ENCODE peak calls at places on chromosomes 5 and 9, in seven cellular contexts. One of them, this sample, is unnamed.

GRCh38 chr5:126052791-126053190 is 370.4 kb upstream of the GRAMD2B start:
- DNase-seq in foreskin fibroblast: no peak
- DNase-seq in A673: no peak
- DNase-seq in hepatocyte: no peak
- DNase-seq in mucosa of descending colon: no peak
- DNase-seq in uterus: no peak
- DNase-seq in adrenal gland: no peak
- DNase-seq in this sample: no peak

GRCh38 chr5:54049144-54049543 is 261.2 kb downstream of the ARL15 start:
- DNase-seq in foreskin fibroblast: peak
- DNase-seq in adrenal gland: no peak
- DNase-seq in hepatocyte: no peak
- DNase-seq in mucosa of descending colon: no peak
- DNase-seq in uterus: no peak
- DNase-seq in A673: no peak
- DNase-seq in this sample: no peak

GRCh38 chr5:147388171-147388977 is 121.5 kb downstream of the DPYSL3 start:
- DNase-seq in foreskin fibroblast: no peak
- DNase-seq in hepatocyte: peak
- DNase-seq in A673: no peak
- DNase-seq in mucosa of descending colon: no peak
- DNase-seq in uterus: no peak
- DNase-seq in adrenal gland: no peak
- DNase-seq in this sample: no peak

GRCh38 chr5:42767491-42768105 is 11.0 kb downstream of the CCDC152 start:
- DNase-seq in mucosa of descending colon: no peak
- DNase-seq in A673: peak
- DNase-seq in uterus: no peak
- DNase-seq in adrenal gland: no peak
- DNase-seq in foreskin fibroblast: peak
- DNase-seq in hepatocyte: peak
- DNase-seq in this sample: no peak

GRCh38 chr5:68215888-68216736 is 556 bp downstream of the PIK3R1 start:
- DNase-seq in mucosa of descending colon: peak
- DNase-seq in hepatocyte: peak
- DNase-seq in foreskin fibroblast: no peak
- DNase-seq in uterus: peak
- DNase-seq in A673: peak
- DNase-seq in adrenal gland: peak
- DNase-seq in this sample: no peak

GRCh38 chr5:100496296-100496695 is 38.9 kb upstream of the FAM174A start:
- DNase-seq in uterus: no peak
- DNase-seq in mucosa of descending colon: no peak
- DNase-seq in A673: no peak
- DNase-seq in adrenal gland: no peak
- DNase-seq in foreskin fibroblast: no peak
- DNase-seq in hepatocyte: no peak
- DNase-seq in this sample: no peak

GRCh38 chr5:176660530-176660859 is 13.2 kb downstream of the TSPAN17 start:
- DNase-seq in uterus: no peak
- DNase-seq in hepatocyte: no peak
- DNase-seq in A673: no peak
- DNase-seq in mucosa of descending colon: no peak
- DNase-seq in foreskin fibroblast: no peak
- DNase-seq in adrenal gland: no peak
- DNase-seq in this sample: no peak

GRCh38 chr5:102018690-102019089 is 277.4 kb downstream of the SLCO4C1 start:
- DNase-seq in uterus: no peak
- DNase-seq in adrenal gland: no peak
- DNase-seq in A673: no peak
- DNase-seq in hepatocyte: no peak
- DNase-seq in foreskin fibroblast: no peak
- DNase-seq in mucosa of descending colon: no peak
- DNase-seq in this sample: no peak

GRCh38 chr5:44952376-44952775 is 143.6 kb downstream of the MRPS30 start:
- DNase-seq in foreskin fibroblast: peak
- DNase-seq in A673: peak
- DNase-seq in adrenal gland: no peak
- DNase-seq in hepatocyte: peak
- DNase-seq in uterus: no peak
- DNase-seq in mucosa of descending colon: no peak
- DNase-seq in this sample: no peak

DNA sequence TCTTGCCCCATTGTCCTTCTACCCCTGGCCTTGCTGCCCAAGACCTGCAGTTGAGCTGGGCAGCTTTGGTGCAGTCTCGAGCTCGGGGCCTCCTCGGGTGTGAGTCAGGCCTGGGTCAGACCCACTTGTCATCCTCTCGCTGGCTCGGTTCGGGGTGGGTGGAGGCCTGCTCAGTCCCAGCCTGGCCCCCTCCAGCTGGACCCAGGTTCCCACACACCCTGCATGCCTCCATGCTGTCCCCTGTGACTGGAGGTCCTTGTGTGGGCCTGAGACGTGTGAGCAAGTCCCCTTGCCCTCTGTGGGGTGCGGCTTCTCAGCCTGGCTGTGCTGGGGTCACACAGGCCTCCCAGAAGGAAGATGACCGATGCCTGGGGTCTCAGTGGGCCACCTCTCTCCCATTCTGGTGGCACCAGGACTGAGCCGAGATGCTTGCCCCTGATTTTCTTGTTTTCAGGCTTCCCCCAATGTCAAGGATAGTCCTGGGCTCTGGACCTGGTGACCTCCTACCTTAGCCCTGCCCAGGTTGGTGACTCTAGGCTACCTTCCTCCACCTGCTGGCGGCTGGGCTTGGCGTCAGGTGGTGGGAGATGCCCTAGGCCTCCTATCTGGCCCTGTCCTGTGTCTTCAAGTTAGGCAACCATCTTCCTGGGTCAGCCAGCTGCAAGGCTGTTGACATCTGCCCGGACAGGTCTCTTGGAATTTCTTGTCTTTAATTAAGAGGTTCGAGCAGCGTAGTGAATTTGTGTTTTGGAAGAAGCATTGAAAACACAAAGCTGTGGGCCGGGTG is 15.1 kb downstream of the WNK2 start:
- DNase-seq in uterus: no peak
- DNase-seq in mucosa of descending colon: peak
- DNase-seq in hepatocyte: no peak
- DNase-seq in A673: no peak
- DNase-seq in adrenal gland: no peak
- DNase-seq in foreskin fibroblast: no peak
- DNase-seq in this sample: no peak
- TF ChIP-seq CTCF in uterus: no peak
- TF ChIP-seq CTCF in mucosa of descending colon: no peak
- TF ChIP-seq CTCF in hepatocyte: no peak
- TF ChIP-seq CTCF in A673: no peak
- TF ChIP-seq CTCF in adrenal gland: no peak
- TF ChIP-seq CTCF in foreskin fibroblast: no peak
- TF ChIP-seq CTCF in this sample: no peak

DNA sequence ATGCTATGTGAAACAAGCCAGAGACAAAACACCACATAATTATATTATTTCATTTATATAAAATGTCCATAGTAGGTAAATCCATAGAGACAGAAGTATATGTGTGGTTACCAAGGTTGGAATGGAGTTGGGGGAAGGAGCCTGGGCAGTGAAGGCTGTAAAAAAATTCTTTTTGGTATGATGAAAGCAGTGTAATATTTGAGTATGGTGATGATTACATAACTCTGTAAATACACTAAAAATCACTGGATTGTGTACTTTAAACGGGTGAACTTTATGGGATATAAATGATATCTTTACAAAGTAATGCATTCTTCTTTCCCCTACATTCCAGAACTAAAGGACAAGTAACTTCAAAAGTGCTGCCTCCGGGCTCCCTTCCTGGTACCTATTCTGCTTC is 155.8 kb downstream of the SH3GL2 start:
- DNase-seq in mucosa of descending colon: no peak
- DNase-seq in foreskin fibroblast: no peak
- DNase-seq in A673: no peak
- DNase-seq in adrenal gland: no peak
- DNase-seq in hepatocyte: no peak
- DNase-seq in uterus: no peak
- DNase-seq in this sample: no peak
- H3K4me3 ChIP-seq in mucosa of descending colon: no peak
- H3K4me3 ChIP-seq in foreskin fibroblast: no peak
- H3K4me3 ChIP-seq in A673: no peak
- H3K4me3 ChIP-seq in adrenal gland: no peak
- H3K4me3 ChIP-seq in hepatocyte: no peak
- H3K4me3 ChIP-seq in uterus: no peak
- H3K4me3 ChIP-seq in this sample: no peak

DNA sequence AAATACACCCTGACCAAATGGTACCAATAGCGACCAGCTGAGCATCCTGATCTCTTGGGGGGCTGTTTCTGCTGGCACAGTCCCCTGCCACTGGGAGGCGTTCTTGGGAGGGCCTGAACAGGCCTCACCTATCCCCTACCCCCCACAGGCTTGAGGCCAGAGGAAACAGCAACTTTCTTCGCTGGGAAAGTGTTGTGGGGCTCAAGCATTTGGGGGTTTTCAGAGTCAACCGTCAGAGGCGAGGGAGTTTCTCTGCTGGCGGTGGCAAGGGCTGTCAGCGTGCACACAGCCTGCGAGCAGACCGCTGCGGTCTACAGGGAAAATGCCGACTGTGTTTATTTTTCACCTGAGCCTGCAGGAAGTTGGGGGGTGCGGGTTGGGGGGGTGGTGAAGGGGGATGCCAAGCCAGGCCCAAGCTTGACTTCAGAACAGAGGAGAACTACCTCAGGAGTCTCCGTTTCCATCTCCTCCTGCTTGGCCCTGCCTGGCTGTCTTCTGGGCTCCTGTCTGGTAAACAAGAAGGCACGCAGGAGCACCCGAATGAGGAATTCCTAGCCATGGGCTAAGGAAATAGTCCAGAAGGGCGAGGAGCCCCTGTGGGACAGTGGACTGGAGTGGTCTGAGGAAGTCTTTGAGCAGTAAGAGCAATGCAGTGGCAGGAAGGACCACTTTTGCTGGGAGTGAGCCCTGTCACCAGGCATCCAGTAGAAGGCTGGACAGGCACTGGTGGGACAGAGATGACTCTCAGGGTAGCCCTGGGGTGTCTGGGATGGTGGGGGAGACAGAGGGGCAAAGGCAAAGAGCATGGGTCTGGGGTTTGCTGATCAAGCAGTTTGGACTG is 18.1 kb downstream of the TCF7 start:
- DNase-seq in uterus: no peak
- DNase-seq in mucosa of descending colon: peak
- DNase-seq in foreskin fibroblast: no peak
- DNase-seq in hepatocyte: no peak
- DNase-seq in adrenal gland: no peak
- DNase-seq in A673: no peak
- DNase-seq in this sample: no peak
- TF ChIP-seq CTCF in uterus: no peak
- TF ChIP-seq CTCF in mucosa of descending colon: no peak
- TF ChIP-seq CTCF in foreskin fibroblast: no peak
- TF ChIP-seq CTCF in hepatocyte: no peak
- TF ChIP-seq CTCF in adrenal gland: no peak
- TF ChIP-seq CTCF in A673: no peak
- TF ChIP-seq CTCF in this sample: no peak

GRCh38 chr5:173703466-173703865 is 87.0 kb upstream of the BOD1 start:
- DNase-seq in hepatocyte: no peak
- DNase-seq in mucosa of descending colon: no peak
- DNase-seq in foreskin fibroblast: no peak
- DNase-seq in A673: no peak
- DNase-seq in uterus: no peak
- DNase-seq in adrenal gland: no peak
- DNase-seq in this sample: no peak

GRCh38 chr5:173696216-173696615 is 79.8 kb upstream of the BOD1 start:
- DNase-seq in A673: no peak
- DNase-seq in hepatocyte: no peak
- DNase-seq in mucosa of descending colon: no peak
- DNase-seq in adrenal gland: no peak
- DNase-seq in foreskin fibroblast: no peak
- DNase-seq in uterus: no peak
- DNase-seq in this sample: no peak

GRCh38 chr5:173693670-173694069 is 77.2 kb upstream of the BOD1 start:
- DNase-seq in uterus: no peak
- DNase-seq in adrenal gland: no peak
- DNase-seq in A673: no peak
- DNase-seq in foreskin fibroblast: no peak
- DNase-seq in mucosa of descending colon: peak
- DNase-seq in hepatocyte: peak
- DNase-seq in this sample: no peak

GRCh38 chr5:173699959-173700358 is 83.5 kb upstream of the BOD1 start:
- DNase-seq in foreskin fibroblast: no peak
- DNase-seq in uterus: no peak
- DNase-seq in hepatocyte: no peak
- DNase-seq in adrenal gland: no peak
- DNase-seq in mucosa of descending colon: no peak
- DNase-seq in A673: no peak
- DNase-seq in this sample: no peak

GRCh38 chr5:173697931-173698579 is 81.6 kb upstream of the BOD1 start:
- DNase-seq in adrenal gland: no peak
- DNase-seq in uterus: no peak
- DNase-seq in foreskin fibroblast: no peak
- DNase-seq in hepatocyte: no peak
- DNase-seq in A673: no peak
- DNase-seq in mucosa of descending colon: no peak
- DNase-seq in this sample: no peak
- H3K4me3 ChIP-seq in adrenal gland: no peak
- H3K4me3 ChIP-seq in uterus: no peak
- H3K4me3 ChIP-seq in foreskin fibroblast: no peak
- H3K4me3 ChIP-seq in hepatocyte: no peak
- H3K4me3 ChIP-seq in A673: no peak
- H3K4me3 ChIP-seq in mucosa of descending colon: no peak
- H3K4me3 ChIP-seq in this sample: no peak

GRCh38 chr5:179261301-179262125 is 83.7 kb downstream of the ADAMTS2 start:
- DNase-seq in foreskin fibroblast: peak
- DNase-seq in adrenal gland: peak
- DNase-seq in uterus: peak
- DNase-seq in A673: no peak
- DNase-seq in hepatocyte: peak
- DNase-seq in mucosa of descending colon: no peak
- DNase-seq in this sample: no peak
- TF ChIP-seq CTCF in foreskin fibroblast: peak
- TF ChIP-seq CTCF in adrenal gland: no peak
- TF ChIP-seq CTCF in uterus: no peak
- TF ChIP-seq CTCF in A673: peak
- TF ChIP-seq CTCF in hepatocyte: peak
- TF ChIP-seq CTCF in mucosa of descending colon: no peak
- TF ChIP-seq CTCF in this sample: no peak

GRCh38 chr9:127853312-127854168 is 918 bp downstream of the ENG start:
- DNase-seq in hepatocyte: no peak
- DNase-seq in uterus: no peak
- DNase-seq in A673: peak
- DNase-seq in adrenal gland: no peak
- DNase-seq in mucosa of descending colon: no peak
- DNase-seq in foreskin fibroblast: no peak
- DNase-seq in this sample: no peak
- H3K4me3 ChIP-seq in hepatocyte: no peak
- H3K4me3 ChIP-seq in uterus: peak
- H3K4me3 ChIP-seq in A673: peak
- H3K4me3 ChIP-seq in adrenal gland: peak
- H3K4me3 ChIP-seq in mucosa of descending colon: peak
- H3K4me3 ChIP-seq in foreskin fibroblast: peak
- H3K4me3 ChIP-seq in this sample: no peak